ENCODE peak calls at places on chromosome 11, in seven cellular contexts. O is Peyer's patch; Z is naive thymus-derived CD4-positive, alpha-beta T cell; U is BJ; P is epithelial cell of proximal tubule; Y is Caco-2; B is IMR-90. F is an unnamed sample.

GRCh38 chr11:121592708-121593107 is 139.9 kb upstream of the SORL1-AS1 start:
- DNase-seq in O (no peak), Z (no peak), U (no peak), P (no peak), Y (no peak), B (peak), F (no peak)

GRCh38 chr11:73195191-73196007 is 22.7 kb upstream of the P2RY2 start:
- DNase-seq in O (peak), Z (no peak), U (no peak), P (no peak), Y (peak), B (no peak), F (peak)

GRCh38 chr11:43327987-43328386 is 16.2 kb downstream of the API5 start:
- DNase-seq in O (no peak), Z (no peak), U (peak), P (peak), Y (no peak), B (peak), F (peak)

GRCh38 chr11:81071641-81072040 is 1630.8 kb upstream of the TENM4 start:
- DNase-seq in O (no peak), Z (no peak), U (no peak), P (no peak), Y (no peak), B (no peak), F (peak)

GRCh38 chr11:122910775-122911174 is 28.2 kb downstream of the JHY start:
- DNase-seq in O (no peak), Z (no peak), U (no peak), P (no peak), Y (no peak), B (peak), F (peak)

GRCh38 chr11:130522284-130522961 is 74.0 kb downstream of the ADAMTS15 start:
- DNase-seq in O (peak), Z (no peak), U (peak), P (no peak), Y (peak), B (peak), F (peak)

GRCh38 chr11:131675489-131675888 is 305.1 kb downstream of the NTM start:
- DNase-seq in O (no peak), Z (no peak), U (no peak), P (no peak), Y (peak), B (peak), F (no peak)

GRCh38 chr11:31725176-31725575 is 85.9 kb downstream of the PAX6 start:
- DNase-seq in O (no peak), Z (no peak), U (no peak), P (no peak), Y (no peak), B (peak), F (no peak)

GRCh38 chr11:4072668-4073285 is 21.8 kb upstream of the RRM1 start:
- DNase-seq in O (no peak), Z (peak), U (no peak), P (no peak), Y (peak), B (peak), F (peak)

GRCh38 chr11:17781221-17781620 is 46.6 kb downstream of the KCNC1 start:
- DNase-seq in O (no peak), Z (no peak), U (no peak), P (no peak), Y (no peak), B (no peak), F (peak)

GRCh38 chr11:3834349-3835099 is 6.2 kb downstream of the RHOG start:
- DNase-seq in O (no peak), Z (no peak), U (no peak), P (no peak), Y (no peak), B (no peak), F (no peak)

GRCh38 chr11:9680028-9680427 is 16.2 kb downstream of the SWAP70 start:
- DNase-seq in O (no peak), Z (no peak), U (no peak), P (no peak), Y (no peak), B (no peak), F (no peak)

GRCh38 chr11:112173152-112173551 is 2.2 kb upstream of the BCO2 start:
- DNase-seq in O (no peak), Z (no peak), U (no peak), P (no peak), Y (no peak), B (no peak), F (no peak)

GRCh38 chr11:112176077-112176476 is 765 bp downstream of the BCO2 start:
- DNase-seq in O (no peak), Z (no peak), U (no peak), P (no peak), Y (no peak), B (no peak), F (no peak)

GRCh38 chr11:112174789-112175595 is at the start of gene BCO2:
- DNase-seq in O (peak), Z (peak), U (peak), P (no peak), Y (peak), B (peak), F (peak)

GRCh38 chr11:112177610-112178009 is 2.3 kb downstream of the BCO2 start:
- DNase-seq in O (no peak), Z (no peak), U (no peak), P (no peak), Y (no peak), B (no peak), F (no peak)

GRCh38 chr11:112175596-112175947 is 260 bp downstream of the BCO2 start:
- DNase-seq in O (no peak), Z (no peak), U (no peak), P (no peak), Y (no peak), B (no peak), F (no peak)
- H3K4me3 ChIP-seq in O (peak), Z (peak), U (peak), P (peak), Y (no peak), B (peak), F (no peak)

GRCh38 chr11:68891356-68891948 is 12.2 kb downstream of the MRPL21 start:
- DNase-seq in O (no peak), Z (no peak), U (no peak), P (no peak), Y (no peak), B (no peak), F (no peak)
- H3K4me3 ChIP-seq in O (no peak), Z (no peak), U (no peak), P (no peak), Y (no peak), B (no peak), F (no peak)

DNA sequence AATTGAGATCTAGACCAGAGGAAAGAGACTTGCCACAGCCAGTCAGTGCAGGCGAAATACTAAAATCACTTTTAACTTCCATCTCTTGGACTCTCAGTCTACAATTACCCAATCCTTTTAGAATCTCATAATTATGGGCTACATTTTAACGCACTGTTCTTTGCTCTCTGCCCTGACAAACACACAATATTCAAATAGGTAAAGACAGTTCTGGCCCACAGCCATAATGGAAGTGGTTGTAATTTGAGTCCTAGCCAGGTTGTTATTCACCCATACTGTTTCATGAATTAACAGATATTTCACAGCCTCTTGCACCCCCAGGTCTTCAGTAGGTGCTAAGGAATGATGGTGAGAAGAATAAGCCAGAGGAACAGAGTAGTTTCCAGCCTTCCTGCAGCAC is 830 bp downstream of the C11orf97 start:
- DNase-seq in O (no peak), Z (no peak), U (no peak), P (no peak), Y (no peak), B (no peak), F (peak)
- H3K4me3 ChIP-seq in O (peak), Z (no peak), U (no peak), P (peak), Y (no peak), B (no peak), F (no peak)

GRCh38 chr11:107631043-107631442 is 40.1 kb downstream of the ELMOD1 start:
- DNase-seq in O (no peak), Z (no peak), U (no peak), P (no peak), Y (no peak), B (no peak), F (no peak)
- H3K4me3 ChIP-seq in O (no peak), Z (no peak), U (no peak), P (no peak), Y (no peak), B (no peak), F (no peak)